ENCODE peak calls at places on chromosome 19, in four cellular contexts. G, M, X and V are unnamed samples. For H3F3A, the result is how much of the 10 kb centered on the place peaks cover.

GRCh38 chr19:40646564-40647254 is 43.7 kb downstream of the NUMBL start:
- DNase-seq in G (peak), M (no peak), X (peak), V (no peak)

GRCh38 chr19:52248256-52248655 is 21.1 kb upstream of the ZNF766 start:
- DNase-seq in G (peak), M (peak), X (peak), V (peak)

GRCh38 chr19:47589824-47590223 is 16.9 kb upstream of the ZNF541 start:
- DNase-seq in G (no peak), M (no peak), X (no peak), V (no peak)

GRCh38 chr19:17394891-17395415 is 957 bp upstream of the CCDC194 start:
- DNase-seq in G (no peak), M (peak), X (peak), V (no peak)

GRCh38 chr19:24177686-24178085 is 90.7 kb downstream of the ZNF254 start:
- DNase-seq in G (no peak), M (no peak), X (no peak), V (no peak)

GRCh38 chr19:7847664-7848063 is 17.6 kb downstream of the EVI5L start:
- DNase-seq in G (no peak), M (no peak), X (no peak), V (no peak)

GRCh38 chr19:30638889-30639288 is 266.7 kb downstream of the ZNF536 start:
- DNase-seq in G (no peak), M (no peak), X (no peak), V (no peak)

GRCh38 chr19:41411682-41412265 is 14.2 kb downstream of the BCKDHA start:
- DNase-seq in G (no peak), M (no peak), X (no peak), V (no peak)

GRCh38 chr19:47765522-47766358 is 12.8 kb upstream of the SELENOW start:
- DNase-seq in G (no peak), M (peak), X (peak), V (peak)

GRCh38 chr19:8512115-8512967 is 1.6 kb downstream of the ZNF414 start:
- DNase-seq in G (peak), M (peak), X (peak), V (no peak)

GRCh38 chr19:8302357-8302691 is 5.8 kb downstream of the CD320 start:
- DNase-seq in G (no peak), M (no peak), X (no peak), V (no peak)

GRCh38 chr19:10295305-10295846 is 5.6 kb downstream of the ICAM5 start:
- DNase-seq in G (no peak), M (peak), X (no peak), V (peak)

GRCh38 chr19:14073232-14073924 is 792 bp downstream of the MISP3 start:
- DNase-seq in G (peak), M (peak), X (peak), V (peak)

GRCh38 chr19:48558018-48558684 is 6.2 kb downstream of the SULT2B1 start:
- DNase-seq in G (no peak), M (peak), X (peak), V (no peak)

GRCh38 chr19:14110650-14111049 is 6.9 kb downstream of the PRKACA start:
- DNase-seq in G (no peak), M (no peak), X (no peak), V (no peak)

GRCh38 chr19:10380311-10381102 is at the start of gene TYK2:
- DNase-seq in G (peak), M (peak), X (peak), V (peak)

GRCh38 chr19:3184847-3185481 is 766 bp upstream of the NCLN start:
- DNase-seq in G (peak), M (peak), X (no peak), V (no peak)

GRCh38 chr19:14542721-14543328 is 13.4 kb downstream of the TECR start:
- DNase-seq in G (no peak), M (no peak), X (no peak), V (no peak)

GRCh38 chr19:18491995-18492953 is 29.6 kb downstream of the ELL start:
- DNase-seq in G (no peak), M (no peak), X (no peak), V (no peak)
- H3F3A ChIP-seq in G (under half), M (under half), X (under half), V (under half)

DNA sequence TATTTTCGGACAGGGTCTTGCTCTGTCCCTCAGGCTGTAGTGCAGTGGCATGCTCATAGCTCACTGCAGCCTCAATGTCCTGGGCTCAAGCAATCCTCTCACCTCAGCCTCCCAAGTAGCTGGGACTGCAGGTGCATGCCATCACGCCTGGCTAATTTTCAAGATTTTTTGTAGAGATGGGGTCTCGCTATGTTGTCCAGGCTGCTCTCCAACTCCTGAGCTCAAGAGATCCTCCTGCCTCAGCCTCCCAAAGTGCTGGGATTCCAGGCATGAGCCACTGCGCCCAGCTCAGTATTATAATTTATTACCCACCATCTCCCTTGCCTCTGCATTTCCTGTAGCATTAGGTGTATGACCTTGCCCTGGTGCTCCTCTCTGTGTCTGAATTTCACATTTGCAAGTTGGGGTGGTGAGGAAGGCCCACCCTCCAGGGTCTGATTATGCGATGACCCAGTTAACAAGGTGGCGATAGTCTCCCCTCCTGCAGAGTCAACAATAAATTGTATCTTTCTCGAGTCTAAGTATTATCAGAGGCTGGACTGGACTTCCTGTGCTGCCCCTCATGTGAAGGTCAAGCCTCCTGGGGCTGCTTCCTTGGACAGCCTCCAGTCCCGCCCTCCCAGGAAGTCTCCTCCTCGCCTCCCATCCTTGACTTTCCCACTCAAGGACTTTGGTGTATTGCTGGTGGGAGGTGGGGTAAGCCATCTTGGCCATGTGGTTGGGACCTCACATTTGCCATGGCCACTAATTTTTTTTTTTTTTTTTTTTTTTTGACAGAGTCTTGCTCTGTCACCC is 1.5 kb upstream of the TUBB4A start:
- DNase-seq in G (no peak), M (no peak), X (no peak), V (no peak)
- H3K27ac ChIP-seq in G (no peak), M (no peak), X (no peak), V (no peak)

DNA sequence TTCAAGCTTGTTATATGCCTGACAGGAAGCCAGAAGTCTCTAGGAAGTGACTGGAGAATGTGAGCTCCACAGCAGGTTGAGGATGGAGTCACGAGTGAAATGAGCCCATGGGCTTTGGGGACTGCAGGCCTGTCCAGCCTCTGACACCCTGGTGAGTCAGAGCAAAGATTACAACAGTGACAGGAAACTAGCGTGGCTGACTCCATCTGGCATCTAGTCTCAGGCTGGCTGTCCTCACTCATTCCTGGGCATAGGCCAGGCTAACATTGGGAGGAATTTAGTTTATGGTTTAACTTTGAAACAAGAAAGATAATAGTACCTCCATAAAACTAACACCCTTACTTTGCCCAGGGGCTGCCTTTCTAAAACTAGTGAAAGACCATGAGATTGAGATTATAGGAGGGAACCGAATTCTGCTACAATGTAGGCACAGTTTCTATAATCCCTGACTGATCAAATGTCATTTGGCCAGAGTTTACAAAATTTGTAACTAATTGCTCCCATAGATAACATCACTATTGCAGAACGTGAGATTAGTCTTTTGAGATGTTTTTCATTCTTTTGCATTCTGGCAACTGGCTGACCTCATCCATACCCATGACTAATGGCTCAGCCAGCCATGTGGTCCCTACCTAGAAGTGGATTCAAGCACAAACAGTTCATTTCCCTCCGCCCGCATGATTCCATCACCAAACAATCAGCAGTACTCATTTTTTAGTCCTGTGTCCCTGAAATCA is 28.4 kb downstream of the PSG1 start:
- DNase-seq in G (peak), M (no peak), X (peak), V (no peak)
- H2AFZ ChIP-seq in G (no peak), M (no peak), X (no peak), V (no peak)

DNA sequence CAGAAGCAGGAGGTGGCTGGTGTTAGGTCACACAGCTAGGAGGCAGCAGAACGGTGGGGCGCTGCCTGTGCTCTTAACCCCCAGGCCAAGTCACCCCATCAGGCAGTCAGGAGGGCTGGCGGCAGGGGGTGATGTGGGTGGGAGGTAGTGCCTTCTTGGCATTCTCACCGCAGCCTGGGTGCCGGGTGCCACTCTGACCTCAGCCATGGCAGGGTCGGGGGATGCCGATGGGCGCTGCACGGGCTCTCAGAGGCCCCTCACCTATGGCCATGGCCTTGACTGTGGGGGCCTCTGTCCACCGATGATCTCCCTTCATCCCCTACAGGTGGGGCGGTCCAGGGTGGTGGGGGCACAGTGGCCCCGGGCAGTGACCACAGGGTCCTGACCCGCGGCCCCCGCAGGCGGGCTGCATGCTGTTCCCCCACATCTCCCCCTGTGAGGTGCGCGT is 5.6 kb downstream of the PTOV1 start:
- DNase-seq in G (no peak), M (no peak), X (no peak), V (no peak)
- H3F3A ChIP-seq in G (half or more), M (half or more), X (under half), V (under half)

GRCh38 chr19:4414144-4414799 is 11.8 kb downstream of the CHAF1A start:
- DNase-seq in G (no peak), M (no peak), X (peak), V (no peak)

GRCh38 chr19:4413588-4413987 is 11.1 kb downstream of the CHAF1A start:
- DNase-seq in G (no peak), M (no peak), X (no peak), V (no peak)

GRCh38 chr19:4416268-4416667 is 13.8 kb downstream of the CHAF1A start:
- DNase-seq in G (no peak), M (no peak), X (no peak), V (no peak)

GRCh38 chr19:4415352-4415751 is 12.9 kb downstream of the CHAF1A start:
- DNase-seq in G (no peak), M (peak), X (no peak), V (no peak)

GRCh38 chr19:4414800-4415251 is 12.4 kb downstream of the CHAF1A start:
- DNase-seq in G (no peak), M (no peak), X (no peak), V (no peak)
- H3K27ac ChIP-seq in G (no peak), M (peak), X (no peak), V (no peak)

GRCh38 chr19:13060233-13060963 is 42.3 kb downstream of the LYL1 start:
- DNase-seq in G (no peak), M (no peak), X (no peak), V (peak)
- H2AFZ ChIP-seq in G (no peak), M (peak), X (peak), V (no peak)

DNA sequence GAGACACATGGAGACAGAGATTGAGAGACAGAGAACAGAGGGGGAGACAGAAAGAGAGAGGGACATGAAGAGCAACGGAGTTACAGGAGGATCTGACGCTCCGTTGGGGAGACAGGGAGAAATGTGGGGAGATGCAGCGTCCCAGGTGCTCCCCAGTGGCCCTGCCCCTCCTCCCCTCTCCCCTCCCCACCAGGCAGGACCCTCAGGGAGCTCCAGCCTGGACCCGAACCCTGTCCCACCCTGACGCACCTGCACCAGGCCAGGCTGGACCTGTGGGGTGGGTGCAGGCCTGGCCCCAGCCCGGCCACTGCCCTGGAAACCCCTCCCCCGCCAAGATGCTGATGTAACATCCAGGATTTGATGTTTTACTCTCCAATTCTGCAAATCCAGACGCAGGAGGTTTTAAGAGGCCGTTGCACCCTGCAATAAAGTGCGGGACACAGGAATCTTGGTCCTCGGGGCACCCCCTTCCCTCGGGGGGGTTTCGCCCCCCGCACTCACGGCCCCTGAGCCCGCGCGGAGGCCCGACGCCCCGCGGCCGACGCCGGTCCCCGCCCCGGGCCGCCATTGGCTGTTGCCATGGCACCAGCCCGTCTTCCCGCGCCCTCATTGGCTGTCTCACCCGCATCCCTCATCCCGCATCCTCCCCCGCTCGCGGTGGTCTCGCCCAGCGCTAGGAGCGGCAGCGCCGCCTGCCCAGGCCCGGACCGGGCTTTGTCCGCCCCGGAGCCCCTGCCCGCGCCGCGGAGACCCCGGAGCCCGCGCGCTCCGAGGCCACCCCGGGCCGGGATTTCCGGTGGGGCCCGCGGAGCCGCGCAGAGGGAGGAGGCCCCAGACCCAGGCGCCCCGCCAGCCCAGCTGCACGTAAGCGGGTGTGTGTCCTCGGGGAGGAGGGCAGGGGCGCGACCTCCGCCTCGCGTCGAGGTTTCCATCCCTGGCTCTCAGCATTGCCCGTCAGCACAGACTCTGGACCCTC is at the start of gene APC2:
- DNase-seq in G (no peak), M (peak), X (no peak), V (no peak)
- H3F3A ChIP-seq in G (under half), M (under half), X (under half), V (under half)

GRCh38 chr19:33677745-33678426 is 56.1 kb downstream of the CHST8 start:
- DNase-seq in G (no peak), M (peak), X (peak), V (no peak)
- H3K27ac ChIP-seq in G (no peak), M (no peak), X (no peak), V (no peak)

GRCh38 chr19:18789422-18789832 is 1.7 kb downstream of the COMP start:
- DNase-seq in G (no peak), M (no peak), X (no peak), V (no peak)

GRCh38 chr19:18792661-18793060 is 1.6 kb upstream of the COMP start:
- DNase-seq in G (no peak), M (no peak), X (no peak), V (no peak)

GRCh38 chr19:18790566-18791314 is at the start of gene COMP:
- DNase-seq in G (no peak), M (peak), X (no peak), V (no peak)

GRCh38 chr19:18789883-18790565 is 1.1 kb downstream of the COMP start:
- DNase-seq in G (no peak), M (peak), X (no peak), V (no peak)

DNA sequence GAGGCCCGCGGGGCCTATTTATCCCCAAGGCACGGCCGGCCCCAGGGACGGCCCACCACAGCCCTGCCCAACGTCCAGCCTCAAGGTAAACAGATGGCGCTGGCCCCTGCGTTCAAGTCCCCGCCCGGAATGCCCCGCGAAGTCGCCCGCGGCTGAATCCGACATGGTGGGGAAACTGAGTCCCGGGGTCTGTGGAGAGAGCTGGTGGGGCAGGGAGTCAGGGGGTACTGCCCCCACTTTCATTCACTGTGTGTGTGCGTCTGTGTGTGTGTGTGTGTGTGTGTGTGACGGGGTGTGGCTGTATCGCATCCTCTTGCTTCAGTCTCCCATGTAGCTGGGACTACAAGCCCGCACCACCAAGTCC is 192 bp upstream of the COMP start:
- DNase-seq in G (no peak), M (no peak), X (no peak), V (no peak)
- H2AFZ ChIP-seq in G (no peak), M (peak), X (no peak), V (no peak)

DNA sequence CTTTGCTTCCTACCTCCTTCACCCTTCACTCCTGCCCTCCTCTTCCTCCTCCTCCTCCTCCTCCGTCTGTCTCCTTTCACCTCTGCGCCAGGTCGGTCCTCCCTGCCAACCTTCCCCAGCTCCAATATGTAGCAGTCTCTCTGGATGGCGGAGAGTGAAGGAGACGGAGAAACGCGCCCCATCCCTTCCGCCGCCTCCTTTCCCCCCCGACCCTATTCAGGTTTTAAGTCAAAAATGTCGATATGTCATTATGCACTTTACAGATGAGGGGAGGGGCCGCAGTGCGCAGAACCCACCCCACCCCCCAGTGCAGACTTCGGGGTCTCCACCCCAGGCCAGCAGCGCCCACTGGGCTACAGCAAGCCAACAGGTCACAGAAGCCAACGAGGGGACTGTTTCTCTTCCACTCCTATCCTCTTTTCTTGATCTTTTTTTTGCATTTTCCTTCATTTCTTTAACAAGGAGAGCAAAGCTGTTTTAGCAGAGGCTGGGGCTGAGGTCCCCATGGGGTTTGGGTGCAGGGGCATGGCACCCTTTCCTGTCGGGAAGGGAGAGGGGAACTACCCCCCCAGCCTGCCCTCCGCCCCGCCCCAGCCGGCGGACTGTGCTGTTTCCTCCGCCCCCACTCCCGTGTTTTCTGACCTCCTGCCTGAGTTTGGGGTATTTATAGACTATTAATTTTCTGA is 9.2 kb downstream of the MIDN start:
- DNase-seq in G (no peak), M (no peak), X (no peak), V (no peak)
- H3F3A ChIP-seq in G (half or more), M (half or more), X (under half), V (under half)